ENCODE peak calls at places on chromosome 15, in eight cellular contexts. W, P, V, L, E, M, J and B are unnamed samples.

GRCh38 chr15:36370735-36371115 is 208.7 kb upstream of the CDIN1 start:
- DNase-seq in W (peak; percentile 65), V (no peak), E (no peak), P (no peak), M (no peak), L (peak; percentile 80), J (no peak), B (no peak)

GRCh38 chr15:59268199-59268979 is 61.7 kb downstream of the LDHAL6B start:
- DNase-seq in E (no peak), V (no peak), P (no peak), L (peak; percentile 82), M (no peak), J (no peak), W (no peak), B (no peak)

GRCh38 chr15:100580414-100580813 is 21.6 kb downstream of the LINS1 start:
- DNase-seq in L (no peak), W (no peak), M (no peak), J (no peak), V (no peak), E (no peak), P (no peak), B (no peak)

GRCh38 chr15:77611767-77612166 is 20.9 kb downstream of the LINGO1 start:
- DNase-seq in L (peak; percentile 22), J (no peak), M (no peak), V (no peak), P (peak; percentile 37), E (no peak), W (no peak), B (no peak)

GRCh38 chr15:67091966-67092677 is 26.7 kb downstream of the SMAD3 start:
- DNase-seq in L (no peak), J (no peak), M (no peak), E (no peak), P (no peak), V (no peak), W (no peak), B (no peak)

GRCh38 chr15:42616107-42616506 is 40.7 kb downstream of the STARD9 start:
- DNase-seq in V (no peak), J (no peak), L (no peak), M (no peak), E (no peak), W (no peak), P (no peak), B (no peak)

GRCh38 chr15:36877796-36878744 is 222.3 kb downstream of the MEIS2 start:
- DNase-seq in M (no peak), W (no peak), J (no peak), V (no peak), L (no peak), E (no peak), P (no peak), B (no peak)

GRCh38 chr15:48440084-48440483 is 108.9 kb downstream of the DUT start:
- DNase-seq in L (no peak), M (no peak), J (no peak), P (no peak), W (no peak), V (no peak), E (no peak), B (no peak)

GRCh38 chr15:75032391-75032790 is 9.0 kb downstream of the PPCDC start:
- DNase-seq in J (no peak), W (no peak), M (no peak), L (no peak), E (no peak), V (no peak), P (no peak), B (no peak)

GRCh38 chr15:30954674-30955073 is 36.8 kb downstream of the MTMR10 start:
- DNase-seq in M (no peak), E (no peak), J (no peak), L (no peak), P (no peak), W (no peak), V (no peak), B (no peak)

GRCh38 chr15:60822403-60822802 is 343.5 kb upstream of the ICE2 start:
- DNase-seq in J (no peak), W (no peak), E (no peak), L (no peak), P (no peak), M (no peak), V (no peak), B (no peak)

GRCh38 chr15:70561885-70562284 is 201.5 kb downstream of the UACA start:
- DNase-seq in M (no peak), P (no peak), E (no peak), V (no peak), J (no peak), W (no peak), L (no peak), B (no peak)

GRCh38 chr15:33083232-33084006 is 111.1 kb downstream of the FMN1 start:
- DNase-seq in E (no peak), W (no peak), L (peak; percentile 86), P (no peak), J (no peak), V (no peak), M (no peak), B (no peak)

GRCh38 chr15:96038650-96039049 is 291.9 kb upstream of the NR2F2 start:
- DNase-seq in W (peak; percentile 16), L (no peak), V (no peak), E (no peak), P (no peak), J (no peak), M (no peak), B (no peak)

GRCh38 chr15:66595937-66596545 is 30.2 kb upstream of the LCTL start:
- DNase-seq in P (no peak), M (no peak), L (no peak), E (no peak), V (no peak), W (no peak), J (no peak), B (no peak)

GRCh38 chr15:31455499-31455898 is 128.9 kb downstream of the KLF13 start:
- DNase-seq in J (no peak), L (no peak), P (no peak), E (no peak), M (no peak), W (no peak), V (no peak), B (no peak)

GRCh38 chr15:47461560-47462175 is 255.6 kb upstream of the SEMA6D start:
- DNase-seq in M (no peak), E (no peak), W (no peak), J (no peak), L (no peak), P (no peak), V (no peak), B (no peak)

GRCh38 chr15:81410318-81410753 is 36.3 kb upstream of the TMC3 start:
- DNase-seq in L (peak; percentile 54), W (peak; percentile 66), M (peak; percentile 56), P (peak; percentile 69), V (no peak), J (no peak), E (peak; percentile 11), B (peak; percentile 69)

GRCh38 chr15:69578792-69579587 is 126.4 kb downstream of the RPLP1 start:
- DNase-seq in J (no peak), P (no peak), L (peak; percentile 94), E (no peak), V (no peak), W (no peak), M (no peak), B (no peak)

GRCh38 chr15:47265686-47266085 is 451.6 kb upstream of the SEMA6D start:
- DNase-seq in M (peak; percentile 20), E (no peak), L (no peak), P (no peak), V (no peak), J (no peak), W (no peak), B (no peak)

GRCh38 chr15:71433402-71433801 is 318.1 kb downstream of the THSD4 start:
- DNase-seq in V (no peak), L (no peak), W (no peak), P (no peak), M (no peak), J (no peak), E (no peak), B (no peak)

GRCh38 chr15:35107122-35107521 is 22.0 kb upstream of the NANOGP8 start:
- DNase-seq in V (no peak), W (no peak), J (no peak), E (no peak), L (no peak), P (no peak), M (no peak), B (no peak)

GRCh38 chr15:59998256-59999063 is 5.7 kb upstream of the FOXB1 start:
- DNase-seq in M (no peak), W (no peak), P (no peak), J (no peak), E (no peak), V (no peak), L (no peak), B (no peak)

GRCh38 chr15:67158367-67158766 is 93.0 kb downstream of the SMAD3 start:
- DNase-seq in L (no peak), M (no peak), V (no peak), W (no peak), J (no peak), E (no peak), P (no peak), B (no peak)

GRCh38 chr15:92714071-92714456 is 58.5 kb upstream of the FAM174B start:
- DNase-seq in W (no peak), M (no peak), E (no peak), P (peak; percentile 17), L (no peak), V (no peak), J (no peak), B (peak; percentile 16)

GRCh38 chr15:66942649-66943390 is 122.6 kb upstream of the SMAD3 start:
- DNase-seq in E (no peak), P (no peak), J (no peak), V (no peak), M (no peak), L (no peak), W (no peak), B (no peak)

GRCh38 chr15:52259503-52259902 is 36.1 kb downstream of the MYO5C start:
- DNase-seq in J (no peak), E (no peak), P (no peak), M (no peak), L (no peak), W (no peak), V (no peak), B (no peak)

GRCh38 chr15:36879568-36880225 is 220.7 kb downstream of the MEIS2 start:
- DNase-seq in M (no peak), E (no peak), L (no peak), W (no peak), P (no peak), V (no peak), J (no peak), B (no peak)

GRCh38 chr15:94327356-94327936 is 96.1 kb downstream of the MCTP2 start:
- DNase-seq in L (peak; percentile 20), V (no peak), J (no peak), E (no peak), P (no peak), M (peak; percentile 3), W (peak; percentile 14), B (peak; percentile 40)

GRCh38 chr15:92451225-92451825 is 57.6 kb downstream of the ST8SIA2 start:
- DNase-seq in L (peak; percentile 90), W (peak; percentile 86), M (no peak), V (no peak), P (no peak), J (no peak), E (no peak), B (no peak)

GRCh38 chr15:29122506-29122905 is 147.1 kb downstream of the NSMCE3 start:
- DNase-seq in P (no peak), W (no peak), V (no peak), J (no peak), E (no peak), M (no peak), L (no peak), B (no peak)

GRCh38 chr15:25652697-25653096 is 210.4 kb downstream of the ATP10A start:
- DNase-seq in V (no peak), E (no peak), J (no peak), P (no peak), M (no peak), L (peak; percentile 17), W (no peak), B (no peak)

GRCh38 chr15:47811160-47811559 is 93.9 kb downstream of the SEMA6D start:
- DNase-seq in M (no peak), L (no peak), E (no peak), J (no peak), V (no peak), P (no peak), W (no peak), B (no peak)

GRCh38 chr15:45186771-45187577 is 792 bp downstream of the SHF start:
- DNase-seq in V (no peak), P (no peak), W (no peak), E (no peak), M (no peak), J (no peak), L (no peak), B (no peak)